ENCODE peak calls at places on chromosomes 7 and 10, in seven cellular contexts. K, Y, E, W, Q, M and F are unnamed samples.

GRCh38 chr10:16867556-16867955 is 50.3 kb upstream of the RSU1 start:
- DNase-seq in Y (no peak), Q (no peak), K (no peak), W (peak), M (no peak), E (peak), F (peak)

GRCh38 chr10:132110713-132111112 is 45.0 kb downstream of the JAKMIP3 start:
- DNase-seq in Y (no peak), E (no peak), Q (no peak), W (no peak), M (no peak), K (peak), F (no peak)

GRCh38 chr10:92087750-92088395 is 164.3 kb downstream of the BTAF1 start:
- DNase-seq in M (no peak), E (peak), W (peak), K (peak), Y (peak), Q (peak), F (peak)

GRCh38 chr7:98294798-98295382 is 13.4 kb downstream of the BRI3 start:
- DNase-seq in K (peak), M (no peak), E (peak), Q (peak), Y (no peak), W (peak), F (peak)

GRCh38 chr10:75137533-75138438 is 26.3 kb downstream of the SAMD8 start:
- DNase-seq in W (peak), Q (no peak), K (no peak), M (peak), Y (no peak), E (no peak), F (peak)

GRCh38 chr7:148527717-148528168 is 62.8 kb upstream of the C7orf33 start:
- DNase-seq in E (peak), Q (peak), W (peak), Y (peak), K (peak), M (peak), F (peak)

GRCh38 chr10:46308666-46309450 is 22.1 kb downstream of the ANTXRL start:
- DNase-seq in Y (no peak), K (no peak), E (no peak), W (no peak), M (no peak), Q (no peak), F (no peak)

GRCh38 chr10:67883710-67884312 is 645 bp upstream of the SIRT1 start:
- DNase-seq in E (no peak), Y (no peak), M (no peak), Q (no peak), W (no peak), K (no peak), F (no peak)

GRCh38 chr10:124254519-124254918 is 161.1 kb upstream of the CHST15 start:
- DNase-seq in Q (no peak), K (no peak), M (no peak), Y (no peak), E (no peak), W (no peak), F (no peak)

GRCh38 chr10:127391875-127392274 is 157.2 kb upstream of the NPS start:
- DNase-seq in W (no peak), E (no peak), K (no peak), Q (no peak), M (no peak), Y (no peak), F (no peak)

GRCh38 chr7:467393-467828 is 52.2 kb downstream of the PDGFA start:
- DNase-seq in Q (no peak), W (no peak), E (no peak), Y (no peak), K (no peak), M (no peak), F (no peak)

GRCh38 chr10:93710333-93710909 is 8.0 kb upstream of the FRA10AC1 start:
- DNase-seq in Y (no peak), Q (no peak), K (no peak), M (no peak), W (no peak), E (no peak), F (no peak)

GRCh38 chr10:70909326-70909935 is 21.1 kb upstream of the PCBD1 start:
- DNase-seq in W (no peak), Y (no peak), Q (no peak), K (peak), M (no peak), E (no peak), F (no peak)

GRCh38 chr10:88952647-88953111 is at the start of gene ACTA2:
- DNase-seq in M (no peak), E (peak), Y (no peak), K (no peak), Q (no peak), W (no peak), F (peak)

GRCh38 chr10:76282122-76283030 is 851.0 kb downstream of the LRMDA start:
- DNase-seq in K (no peak), Q (no peak), W (no peak), M (no peak), E (peak), Y (no peak), F (peak)

GRCh38 chr10:17684537-17684936 is 40.6 kb downstream of the STAM start:
- DNase-seq in W (no peak), K (no peak), E (no peak), Q (no peak), M (no peak), Y (no peak), F (no peak)

GRCh38 chr7:54769203-54769602 is 10.2 kb upstream of the SEC61G start:
- DNase-seq in W (peak), Q (no peak), K (no peak), M (no peak), Y (no peak), E (no peak), F (no peak)

GRCh38 chr7:17583786-17584185 is 285.3 kb downstream of the AHR start:
- DNase-seq in E (no peak), K (no peak), Y (no peak), W (no peak), M (no peak), Q (no peak), F (no peak)

GRCh38 chr10:77873558-77874380 is 52.8 kb downstream of the DLG5 start:
- DNase-seq in W (peak), K (no peak), E (peak), M (peak), Y (no peak), Q (peak), F (peak)

GRCh38 chr10:70437721-70438120 is 3.8 kb downstream of the NODAL start:
- DNase-seq in Y (no peak), E (no peak), W (no peak), Q (no peak), K (peak), M (no peak), F (no peak)

GRCh38 chr7:77550586-77550985 is 13.5 kb downstream of the PTPN12 start:
- DNase-seq in E (peak), K (no peak), Y (no peak), W (no peak), Q (no peak), M (peak), F (peak)

GRCh38 chr7:23012797-23013714 is 874 bp downstream of the HYCC1 start:
- DNase-seq in E (no peak), W (peak), Q (peak), K (peak), M (no peak), Y (no peak), F (no peak)

GRCh38 chr10:131946321-131946751 is 35.4 kb downstream of the BNIP3 start:
- DNase-seq in W (peak), Y (no peak), E (peak), Q (peak), M (peak), K (no peak), F (peak)

GRCh38 chr10:92408017-92408361 is 117.0 kb downstream of the MARCHF5 start:
- DNase-seq in Y (no peak), W (no peak), Q (no peak), K (no peak), E (no peak), M (no peak), F (no peak)

GRCh38 chr10:101052285-101052684 is 9.5 kb upstream of the KAZALD1 start:
- DNase-seq in M (no peak), E (peak), Y (no peak), K (no peak), Q (peak), W (peak), F (peak)

GRCh38 chr10:130817046-130817624 is 494.4 kb downstream of the TCERG1L start:
- DNase-seq in K (no peak), E (no peak), Y (no peak), W (no peak), Q (no peak), M (no peak), F (no peak)

GRCh38 chr7:155863721-155864151 is 51.5 kb upstream of the SHH start:
- DNase-seq in W (no peak), E (no peak), Q (no peak), K (no peak), M (no peak), Y (no peak), F (no peak)

GRCh38 chr10:1346201-1346600 is 290.0 kb downstream of the WDR37 start:
- DNase-seq in W (no peak), K (no peak), M (no peak), E (no peak), Q (no peak), Y (no peak), F (no peak)

GRCh38 chr7:33807779-33808482 is 97.4 kb upstream of the BMPER start:
- DNase-seq in Q (peak), W (peak), K (peak), M (peak), Y (no peak), E (peak), F (peak)

GRCh38 chr10:101595591-101596433 is 7.7 kb downstream of the DPCD start:
- DNase-seq in Y (no peak), E (no peak), M (no peak), Q (no peak), W (no peak), K (no peak), F (peak)

GRCh38 chr10:21724695-21725371 is 190.8 kb downstream of the MLLT10 start:
- DNase-seq in K (no peak), M (peak), W (peak), Y (peak), E (peak), Q (peak), F (peak)

GRCh38 chr7:30840176-30841024 is 69.2 kb downstream of the MINDY4 start:
- DNase-seq in M (no peak), E (no peak), Y (no peak), Q (no peak), K (no peak), W (no peak), F (no peak)

GRCh38 chr10:22459496-22459895 is 114.2 kb downstream of the SPAG6 start:
- DNase-seq in W (no peak), K (no peak), M (no peak), E (no peak), Y (no peak), Q (no peak), F (no peak)

GRCh38 chr7:1329261-1329660 is 96.6 kb downstream of the UNCX start:
- DNase-seq in M (no peak), Q (no peak), Y (no peak), K (no peak), W (no peak), E (no peak), F (no peak)

GRCh38 chr7:134331393-134331792 is 14.7 kb upstream of the SLC35B4 start:
- DNase-seq in K (no peak), E (no peak), Q (no peak), W (no peak), Y (no peak), M (no peak), F (no peak)

GRCh38 chr10:60426425-60426824 is 36.8 kb upstream of the ANK3 start:
- DNase-seq in Q (peak), W (peak), M (peak), K (no peak), E (peak), Y (no peak), F (peak)

GRCh38 chr7:43535810-43536585 is 46.9 kb upstream of the STK17A start:
- DNase-seq in K (no peak), M (peak), Q (peak), W (peak), E (peak), Y (no peak), F (peak)

GRCh38 chr7:43540463-43540862 is 42.4 kb upstream of the STK17A start:
- DNase-seq in E (no peak), K (no peak), Q (no peak), M (no peak), W (no peak), Y (no peak), F (no peak)

GRCh38 chr7:43538404-43538771 is 44.5 kb upstream of the STK17A start:
- DNase-seq in K (no peak), Q (no peak), M (no peak), Y (no peak), E (no peak), W (no peak), F (no peak)

GRCh38 chr7:43536773-43537172 is 46.1 kb upstream of the STK17A start:
- DNase-seq in K (no peak), Q (no peak), E (no peak), M (no peak), W (no peak), Y (no peak), F (no peak)

DNA sequence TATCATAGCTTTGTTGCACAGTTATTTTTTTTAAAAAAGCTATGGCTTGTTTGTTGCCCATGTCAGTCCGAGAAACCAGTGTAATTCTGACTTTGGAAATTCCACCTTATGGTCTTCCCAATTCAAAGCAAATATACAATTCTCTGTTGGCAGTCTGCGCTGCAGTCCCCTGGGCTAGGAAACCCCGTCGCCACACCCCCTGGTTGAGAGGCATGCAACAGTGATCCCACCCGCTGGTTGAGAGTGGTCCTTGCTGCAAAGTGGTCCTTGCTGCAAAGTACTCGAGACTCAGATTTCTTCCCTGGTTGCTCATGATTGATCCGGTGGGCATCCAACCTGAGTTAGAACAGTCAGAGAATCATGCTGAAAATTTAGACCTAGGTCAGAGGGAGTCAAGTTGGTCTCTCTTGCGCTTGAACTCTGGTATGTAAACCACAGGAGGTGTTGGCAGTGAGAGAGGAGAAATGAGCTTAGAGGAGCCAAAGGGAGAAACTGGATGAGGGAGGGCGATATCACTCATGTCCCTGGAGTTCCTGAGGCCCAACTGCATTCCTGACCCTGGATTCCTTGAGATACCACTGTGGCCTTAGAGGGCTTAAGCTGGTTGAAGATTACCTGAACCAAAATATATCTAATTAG is 45.0 kb upstream of the STK17A start:
- DNase-seq in E (peak), M (no peak), K (no peak), W (no peak), Y (no peak), Q (no peak), F (no peak)
- TF ChIP-seq CTCF in E (no peak), M (no peak), K (no peak), W (no peak), Y (no peak), Q (no peak), F (no peak)

GRCh38 chr7:135709508-135709907 is 18.5 kb downstream of the SLC13A4 start:
- DNase-seq in K (no peak), Y (no peak), W (no peak), M (no peak), Q (no peak), E (no peak), F (peak)

GRCh38 chr7:135712796-135713195 is 15.2 kb downstream of the SLC13A4 start:
- DNase-seq in M (no peak), K (no peak), E (peak), Y (no peak), Q (no peak), W (no peak), F (peak)

GRCh38 chr7:135708041-135708440 is 19.9 kb downstream of the SLC13A4 start:
- DNase-seq in W (no peak), K (peak), E (no peak), Q (no peak), Y (no peak), M (no peak), F (no peak)

GRCh38 chr7:135712182-135712782 is 15.7 kb downstream of the SLC13A4 start:
- DNase-seq in W (no peak), Y (no peak), K (no peak), Q (no peak), E (peak), M (no peak), F (no peak)

DNA sequence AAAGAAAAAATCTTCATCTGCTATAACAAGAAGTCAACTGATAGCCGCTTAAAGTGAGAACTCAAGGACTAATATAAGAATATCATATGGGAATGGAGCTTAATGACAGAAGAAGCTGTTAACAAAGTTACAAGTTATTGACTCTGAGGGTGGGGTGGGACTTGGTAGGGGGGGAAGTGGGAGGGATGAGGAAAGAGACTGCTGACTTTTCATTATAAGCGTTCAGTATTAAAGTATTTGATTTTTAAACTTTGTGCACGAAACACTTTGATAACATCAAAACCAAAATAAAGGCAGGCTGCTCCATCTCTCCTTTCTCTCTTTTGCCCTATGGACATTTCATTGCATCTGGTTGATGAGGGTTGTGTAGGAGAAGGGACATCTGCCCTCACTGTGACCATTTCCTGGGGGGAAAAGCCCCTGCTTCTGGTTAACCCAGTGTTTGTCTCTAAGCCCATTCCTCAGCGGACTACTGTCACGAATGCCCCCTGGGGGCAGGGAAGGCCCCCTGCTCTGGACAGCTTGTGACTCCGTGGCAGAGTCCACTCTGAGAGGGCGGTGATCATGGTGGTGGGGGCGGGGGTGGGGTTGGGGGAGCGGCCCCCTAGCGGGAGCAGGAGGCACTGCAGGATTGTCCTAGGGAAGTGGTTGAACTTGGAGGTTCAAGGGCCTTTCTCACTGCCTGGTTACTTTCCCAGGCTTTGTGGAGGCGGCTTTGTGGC is 17.4 kb downstream of the SLC13A4 start:
- DNase-seq in E (no peak), M (no peak), W (peak), Q (peak), K (peak), Y (no peak), F (no peak)
- TF ChIP-seq CTCF in E (peak), M (peak), W (peak), Q (peak), K (peak), Y (peak), F (peak)

DNA sequence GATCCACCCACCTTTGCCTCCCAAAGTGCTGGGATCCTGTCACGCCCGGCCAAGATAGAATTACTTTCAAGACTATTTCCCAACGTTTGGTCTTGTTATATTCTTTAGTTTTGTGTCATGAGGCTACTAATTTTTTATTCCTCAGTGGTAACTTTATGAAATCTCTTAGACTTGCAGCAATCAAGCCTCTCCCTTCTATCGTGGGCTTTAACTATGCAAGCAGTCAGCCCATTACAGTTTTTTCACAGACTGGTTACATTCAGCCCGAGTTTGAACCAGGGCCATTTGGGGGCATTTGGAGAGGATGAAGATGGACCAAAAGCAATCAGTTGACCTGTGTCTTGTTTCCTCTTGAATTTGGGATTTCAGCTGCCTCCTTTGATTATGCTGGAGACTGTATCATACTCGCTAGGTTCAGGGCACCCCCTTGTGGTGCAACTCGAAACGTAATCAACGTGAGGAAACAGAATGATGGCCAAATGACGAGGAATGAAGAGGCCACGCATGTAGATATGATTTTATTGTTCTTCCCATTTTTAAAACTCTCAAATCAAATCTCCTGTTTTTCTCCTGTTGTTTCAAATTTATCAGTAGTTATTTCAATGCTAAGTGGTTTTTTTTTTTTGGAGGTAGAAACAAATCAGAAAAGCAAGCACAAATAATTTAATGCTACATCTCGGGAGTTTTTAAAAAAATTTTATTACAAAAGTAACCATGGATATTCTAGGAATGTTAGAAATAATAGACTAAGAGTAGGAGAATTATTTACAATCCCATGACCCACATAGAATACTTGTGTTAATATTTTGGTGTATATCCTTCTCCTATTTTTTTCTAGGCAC is 151.6 kb downstream of the KIAA1217 start:
- DNase-seq in W (peak), Q (peak), E (peak), M (no peak), Y (peak), K (peak), F (peak)
- TF ChIP-seq CTCF in W (peak), Q (peak), E (peak), M (peak), Y (peak), K (peak), F (peak)

GRCh38 chr7:36128448-36129047 is 24.5 kb upstream of the EEPD1 start:
- DNase-seq in K (no peak), W (peak), Q (peak), Y (peak), E (peak), M (peak), F (peak)
- TF ChIP-seq CTCF in K (peak), W (peak), Q (peak), Y (peak), E (peak), M (peak), F (peak)

GRCh38 chr7:152891837-152892236 is 132.3 kb downstream of the ACTR3B start:
- DNase-seq in Q (no peak), E (no peak), Y (no peak), K (no peak), W (no peak), M (no peak), F (no peak)

GRCh38 chr7:152893801-152894294 is 134.3 kb downstream of the ACTR3B start:
- DNase-seq in E (no peak), M (no peak), W (no peak), K (no peak), Q (no peak), Y (no peak), F (no peak)

GRCh38 chr7:152897401-152897800 is 137.8 kb downstream of the ACTR3B start:
- DNase-seq in Y (no peak), Q (no peak), E (no peak), W (no peak), K (no peak), M (no peak), F (no peak)

GRCh38 chr7:152896217-152896616 is 136.7 kb downstream of the ACTR3B start:
- DNase-seq in K (no peak), E (no peak), Q (no peak), W (no peak), M (no peak), Y (no peak), F (no peak)

GRCh38 chr7:152894295-152895170 is 135.0 kb downstream of the ACTR3B start:
- DNase-seq in M (no peak), Y (no peak), K (peak), W (peak), Q (no peak), E (peak), F (no peak)
- TF ChIP-seq CTCF in M (peak), Y (peak), K (peak), W (peak), Q (no peak), E (peak), F (peak)